ENCODE peak calls at places on chromosome 21, in five cellular contexts. R is K562, U is H1, F is GM12878, B is HepG2. O is an unnamed sample.

GRCh38 chr21:30839304-30839703 is 9.7 kb upstream of the KRTAP7-1 start:
- DNase-seq in R (peak), U (peak), F (no peak), B (peak), O (peak)

GRCh38 chr21:33712022-33712803 is 69.9 kb downstream of the ITSN1 start:
- DNase-seq in R (no peak), U (no peak), F (no peak), B (no peak), O (no peak)

GRCh38 chr21:30680586-30680985 is 37.9 kb downstream of the KRTAP20-3 start:
- DNase-seq in R (no peak), U (no peak), F (no peak), B (no peak), O (no peak)

GRCh38 chr21:31946236-31946635 is 73.4 kb downstream of the HUNK start:
- DNase-seq in R (no peak), U (no peak), F (no peak), B (no peak), O (no peak)

GRCh38 chr21:46626536-46627302 is 8.8 kb upstream of the PRMT2 start:
- DNase-seq in R (no peak), U (no peak), F (no peak), B (peak), O (no peak)

GRCh38 chr21:32747396-32747795 is 19.6 kb upstream of the SYNJ1 start:
- DNase-seq in R (no peak), U (no peak), F (no peak), B (no peak), O (no peak)

GRCh38 chr21:31182231-31183129 is 144.2 kb upstream of the KRTAP19-8 start:
- DNase-seq in R (no peak), U (no peak), F (no peak), B (no peak), O (no peak)

GRCh38 chr21:39867198-39867650 is at the start of gene PCP4:
- DNase-seq in R (peak), U (peak), F (no peak), B (peak), O (peak)

GRCh38 chr21:25507522-25507921 is 99.8 kb downstream of the MRPL39 start:
- DNase-seq in R (no peak), U (no peak), F (no peak), B (no peak), O (no peak)

GRCh38 chr21:33157303-33157702 is 72.4 kb upstream of the IFNAR2 start:
- DNase-seq in R (no peak), U (no peak), F (no peak), B (no peak), O (no peak)

GRCh38 chr21:29233611-29234540 is 64.8 kb upstream of the BACH1 start:
- DNase-seq in R (no peak), U (no peak), F (peak), B (no peak), O (no peak)

GRCh38 chr21:31222142-31222541 is 121.9 kb downstream of the TIAM1 start:
- DNase-seq in R (no peak), U (no peak), F (no peak), B (no peak), O (no peak)

GRCh38 chr21:16422702-16423101 is 692.9 kb downstream of the USP25 start:
- DNase-seq in R (no peak), U (no peak), F (no peak), B (no peak), O (no peak)

GRCh38 chr21:40013001-40013735 is 145.9 kb downstream of the PCP4 start:
- DNase-seq in R (no peak), U (no peak), F (no peak), B (no peak), O (no peak)

GRCh38 chr21:17466166-17466565 is 46.7 kb upstream of the CXADR start:
- DNase-seq in R (no peak), U (no peak), F (no peak), B (peak), O (no peak)

GRCh38 chr21:32770514-32771133 is 931 bp downstream of the PAXBP1 start:
- DNase-seq in R (no peak), U (no peak), F (no peak), B (peak), O (no peak)

GRCh38 chr21:39118061-39118460 is 65.2 kb downstream of the PSMG1 start:
- DNase-seq in R (no peak), U (no peak), F (no peak), B (no peak), O (no peak)

GRCh38 chr21:33401617-33401967 is 1.6 kb upstream of the IFNGR2 start:
- DNase-seq in R (no peak), U (no peak), F (no peak), B (no peak), O (no peak)

GRCh38 chr21:28875078-28875477 is 117.6 kb downstream of the LTN1 start:
- DNase-seq in R (no peak), U (no peak), F (no peak), B (no peak), O (no peak)

GRCh38 chr21:14766241-14766640 is 220.1 kb upstream of the SAMSN1 start:
- DNase-seq in R (no peak), U (peak), F (no peak), B (peak), O (peak)

GRCh38 chr21:18178509-18178908 is 66.1 kb upstream of the CHODL start:
- DNase-seq in R (no peak), U (no peak), F (no peak), B (no peak), O (no peak)

GRCh38 chr21:42649122-42650032 is 4.0 kb upstream of the PDE9A start:
- DNase-seq in R (no peak), U (no peak), F (no peak), B (no peak), O (no peak)
- TF ChIP-seq GABPA in R (no peak), U (no peak), F (no peak), B (no peak), O (no peak)

GRCh38 chr21:41024341-41025056 is 143.5 kb upstream of the BACE2 start:
- DNase-seq in R (no peak), U (no peak), F (no peak), B (no peak), O (no peak)
- TF ChIP-seq POLR2AphosphoS5 in R (no peak), U (no peak), F (no peak), B (no peak), O (no peak)

DNA sequence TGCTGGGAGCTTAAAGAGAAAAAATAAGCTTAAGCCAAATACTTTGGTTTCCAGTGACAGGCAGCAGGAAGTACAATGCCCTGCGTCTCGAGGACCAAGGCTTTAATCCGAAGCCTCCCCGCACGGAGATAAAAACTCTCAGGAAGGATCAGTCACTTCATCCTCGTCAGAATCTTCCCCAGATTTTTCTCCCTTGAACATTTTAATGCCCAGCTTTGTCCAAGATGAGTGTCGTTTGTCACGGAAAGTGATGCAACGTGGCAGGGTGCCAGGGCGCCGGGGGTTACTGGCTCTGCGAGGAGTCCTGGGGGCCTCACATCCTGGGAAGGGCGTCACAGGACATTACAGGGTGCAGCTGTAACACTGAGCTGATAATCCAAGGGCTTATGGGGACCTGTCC is 25.2 kb upstream of the PCBP3 start:
- DNase-seq in R (no peak), U (no peak), F (no peak), B (no peak), O (peak)
- TF ChIP-seq RFX5 in R (no peak), U (no peak), F (no peak), B (no peak), O (no peak)

DNA sequence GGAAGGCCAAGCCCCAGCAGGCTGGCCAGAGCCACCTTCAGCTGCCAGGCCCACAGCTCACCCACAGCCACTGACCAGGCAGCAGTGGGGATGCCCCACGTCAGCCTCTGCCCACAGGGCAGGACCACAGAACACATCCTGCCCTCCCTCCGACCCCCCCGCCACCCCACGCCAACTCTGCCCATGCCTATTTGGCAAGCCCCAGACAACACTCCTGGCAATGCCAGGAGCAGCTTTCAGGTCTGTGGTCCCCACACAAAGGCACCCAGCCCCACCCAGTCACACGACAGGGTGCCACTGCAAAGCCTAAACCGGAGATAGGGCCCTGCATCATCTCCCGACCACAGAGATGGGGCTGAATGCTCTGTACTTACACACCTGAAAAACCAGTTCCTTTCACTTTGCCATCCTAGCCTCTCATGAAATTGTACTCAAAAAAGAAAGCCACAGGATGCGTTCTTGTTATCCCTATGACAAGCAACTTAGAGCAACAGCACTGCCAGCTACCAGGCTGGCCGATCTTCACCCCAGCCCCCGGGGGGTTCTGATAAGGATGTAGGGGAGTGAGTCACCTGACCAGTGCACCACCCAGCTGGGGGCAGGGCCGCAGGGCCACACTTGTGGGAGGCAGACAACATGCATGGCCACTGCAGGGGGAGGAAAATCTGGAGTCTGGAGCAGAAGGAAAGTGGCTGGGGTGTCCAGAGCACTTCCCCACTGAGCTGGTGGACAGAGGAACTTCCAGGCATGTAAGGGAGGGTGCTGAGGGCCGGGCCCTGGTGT is 36.2 kb downstream of the UBE2G2 start:
- DNase-seq in R (peak), U (no peak), F (no peak), B (no peak), O (peak)
- TF ChIP-seq GABPA in R (no peak), U (no peak), F (no peak), B (no peak), O (no peak)

GRCh38 chr21:34891610-34891943 is 157.5 kb downstream of the RUNX1 start:
- DNase-seq in R (no peak), U (no peak), F (no peak), B (no peak), O (no peak)
- TF ChIP-seq POLR2AphosphoS5 in R (no peak), U (no peak), F (no peak), B (no peak), O (no peak)

GRCh38 chr21:41877901-41878830 is 978 bp downstream of the PRDM15 start:
- DNase-seq in R (peak), U (no peak), F (no peak), B (no peak), O (peak)
- TF ChIP-seq RFX5 in R (no peak), U (no peak), F (no peak), B (no peak), O (no peak)

GRCh38 chr21:36717901-36718465 is 19.1 kb downstream of the SIM2 start:
- DNase-seq in R (no peak), U (no peak), F (no peak), B (no peak), O (no peak)

GRCh38 chr21:36716836-36717235 is 17.9 kb downstream of the SIM2 start:
- DNase-seq in R (no peak), U (no peak), F (no peak), B (no peak), O (no peak)

GRCh38 chr21:36721817-36722216 is 22.9 kb downstream of the SIM2 start:
- DNase-seq in R (no peak), U (no peak), F (no peak), B (no peak), O (no peak)

GRCh38 chr21:36718951-36719501 is 20.1 kb downstream of the SIM2 start:
- DNase-seq in R (no peak), U (no peak), F (no peak), B (peak), O (no peak)

GRCh38 chr21:36719614-36720013 is 20.7 kb downstream of the SIM2 start:
- DNase-seq in R (no peak), U (no peak), F (no peak), B (no peak), O (no peak)
- TF ChIP-seq GABPA in R (no peak), U (no peak), F (no peak), B (no peak), O (no peak)

GRCh38 chr21:37828515-37828914 is 87.7 kb downstream of the KCNJ6 start:
- DNase-seq in R (no peak), U (no peak), F (no peak), B (no peak), O (no peak)

GRCh38 chr21:37829447-37829846 is 86.8 kb downstream of the KCNJ6 start:
- DNase-seq in R (no peak), U (no peak), F (no peak), B (peak), O (no peak)

GRCh38 chr21:37833301-37833700 is 83.0 kb downstream of the KCNJ6 start:
- DNase-seq in R (no peak), U (no peak), F (no peak), B (no peak), O (no peak)

GRCh38 chr21:37827878-37828277 is 88.4 kb downstream of the KCNJ6 start:
- DNase-seq in R (no peak), U (no peak), F (no peak), B (no peak), O (no peak)

GRCh38 chr21:37829043-37829442 is 87.2 kb downstream of the KCNJ6 start:
- DNase-seq in R (no peak), U (no peak), F (no peak), B (no peak), O (no peak)
- TF ChIP-seq POLR2AphosphoS5 in R (no peak), U (no peak), F (no peak), B (no peak), O (no peak)